ENCODE peak calls at places on chromosomes 5 and 9, in five cellular contexts. M is epithelial cell of esophagus, O is fibroblast of mammary gland, W is neural crest cell, H is uterus. E is an unnamed sample.
A peak's percentile ranks its signal among the peaks of the same experiment; 100 is the strongest.

GRCh38 chr5:96049398-96050272 is 88.0 kb upstream of the ELL2 start:
- DNase-seq in M (peak; percentile 88), O (peak; percentile 87), W (no peak), H (no peak), E (no peak)

GRCh38 chr5:142769251-142769792 is 855 bp upstream of the ARHGAP26 start:
- DNase-seq in M (no peak), O (no peak), W (no peak), H (no peak), E (no peak)

GRCh38 chr5:154713615-154714125 is 41.5 kb upstream of the LARP1 start:
- DNase-seq in M (peak; percentile 21), O (no peak), W (no peak), H (no peak), E (no peak)

GRCh38 chr9:103152473-103152872 is 157.3 kb downstream of the CYLC2 start:
- DNase-seq in M (peak; percentile 1), O (no peak), W (no peak), H (no peak), E (peak; percentile 10)

GRCh38 chr9:73219985-73220626 is 68.4 kb downstream of the ANXA1 start:
- DNase-seq in M (peak; percentile 95), O (peak; percentile 98), W (no peak), H (no peak), E (peak; percentile 91)

GRCh38 chr5:132779961-132780360 is 2.9 kb upstream of the SEPTIN8 start:
- DNase-seq in M (no peak), O (no peak), W (no peak), H (no peak), E (no peak)

GRCh38 chr9:135498381-135499126 is 1.9 kb upstream of the MRPS2 start:
- DNase-seq in M (no peak), O (no peak), W (no peak), H (no peak), E (no peak)

GRCh38 chr5:79235222-79235577 is 731 bp upstream of the JMY start:
- DNase-seq in M (peak; percentile 11), O (peak; percentile 55), W (no peak), H (no peak), E (peak; percentile 48)

GRCh38 chr5:72871358-72872024 is 55.0 kb downstream of the TNPO1 start:
- DNase-seq in M (peak; percentile 42), O (no peak), W (no peak), H (no peak), E (no peak)

GRCh38 chr5:93578179-93578812 is 2.7 kb downstream of the NR2F1-AS1 start:
- DNase-seq in M (peak; percentile 25), O (peak; percentile 57), W (no peak), H (peak; percentile 46), E (no peak)

GRCh38 chr5:153749941-153750340 is 259.5 kb downstream of the GRIA1 start:
- DNase-seq in M (no peak), O (peak; percentile 48), W (no peak), H (no peak), E (no peak)

GRCh38 chr9:113525831-113526230 is 62.3 kb downstream of the RGS3 start:
- DNase-seq in M (no peak), O (no peak), W (no peak), H (no peak), E (no peak)

DNA sequence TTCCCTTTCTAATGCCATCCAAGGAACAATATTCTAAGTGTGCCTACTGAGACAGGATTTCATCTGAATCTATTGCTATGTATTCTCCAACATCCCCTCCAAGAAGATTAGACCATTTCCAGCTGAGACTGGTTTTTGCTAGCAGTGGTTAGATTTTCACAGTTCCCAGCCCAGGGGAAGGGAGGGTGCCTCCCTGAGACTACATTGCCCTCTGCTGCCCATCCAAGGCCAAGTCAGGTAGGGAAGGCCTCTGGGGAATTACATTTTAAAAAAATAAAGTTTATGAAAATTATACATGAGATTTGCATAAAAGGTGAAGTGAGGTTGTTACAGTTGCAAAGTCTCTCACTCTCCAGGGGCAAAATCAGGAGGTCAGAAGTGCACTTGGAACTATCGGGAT is 28.0 kb upstream of the SYK start:
- DNase-seq in M (peak; percentile 34), O (no peak), W (no peak), H (no peak), E (peak; percentile 24)
- TF ChIP-seq CTCF in M (peak; percentile 61), O (peak; percentile 14), W (peak; percentile 62), H (no peak), E (peak; percentile 32)

GRCh38 chr5:172046613-172047012 is 40.2 kb upstream of the FBXW11 start:
- DNase-seq in M (no peak), O (no peak), W (no peak), H (no peak), E (no peak)
- TF ChIP-seq CTCF in M (no peak), O (no peak), W (no peak), H (no peak), E (no peak)

DNA sequence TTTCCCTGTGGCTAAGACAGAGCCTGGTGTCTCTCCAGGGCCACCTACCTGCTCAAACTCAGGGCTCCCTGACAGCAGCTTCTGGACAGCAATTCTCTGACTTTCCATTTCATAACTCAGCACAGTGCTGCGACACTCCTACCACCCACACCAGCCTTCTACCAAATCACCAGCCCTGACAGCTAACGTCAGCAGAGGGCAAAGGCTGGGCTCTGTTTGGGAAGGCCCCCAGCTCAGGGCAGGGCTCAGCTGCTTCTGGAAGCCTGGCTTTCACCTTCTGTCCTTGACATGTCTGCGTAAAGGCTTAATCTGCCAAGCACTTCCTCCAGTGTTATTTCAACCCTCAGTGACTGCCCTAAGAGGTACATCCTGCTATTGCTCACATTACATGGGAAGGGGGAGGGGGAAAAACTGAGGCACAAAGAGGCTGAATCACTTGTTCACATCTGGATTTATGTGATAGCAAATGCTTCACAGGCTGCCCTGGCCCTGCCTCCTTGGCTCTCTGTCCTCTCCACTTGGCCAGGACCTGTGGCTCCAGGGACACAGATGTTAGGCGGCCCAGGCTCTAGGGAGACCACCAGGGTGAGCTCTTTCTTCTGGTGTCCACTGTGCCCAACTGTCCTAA is 102.5 kb upstream of the PANK3 start:
- DNase-seq in M (peak; percentile 58), O (peak; percentile 80), W (no peak), H (peak; percentile 31), E (peak; percentile 17)
- TF ChIP-seq CTCF in M (no peak), O (no peak), W (no peak), H (no peak), E (no peak)

GRCh38 chr5:173408946-173409345 is 80.7 kb upstream of the STC2 start:
- DNase-seq in M (no peak), O (no peak), W (no peak), H (no peak), E (no peak)

GRCh38 chr5:173410459-173411233 is 82.4 kb upstream of the STC2 start:
- DNase-seq in M (no peak), O (no peak), W (no peak), H (no peak), E (no peak)

GRCh38 chr5:173412151-173412550 is 83.9 kb upstream of the STC2 start:
- DNase-seq in M (no peak), O (no peak), W (no peak), H (no peak), E (no peak)

GRCh38 chr5:173413476-173413982 is 85.3 kb upstream of the STC2 start:
- DNase-seq in M (no peak), O (no peak), W (no peak), H (no peak), E (no peak)

DNA sequence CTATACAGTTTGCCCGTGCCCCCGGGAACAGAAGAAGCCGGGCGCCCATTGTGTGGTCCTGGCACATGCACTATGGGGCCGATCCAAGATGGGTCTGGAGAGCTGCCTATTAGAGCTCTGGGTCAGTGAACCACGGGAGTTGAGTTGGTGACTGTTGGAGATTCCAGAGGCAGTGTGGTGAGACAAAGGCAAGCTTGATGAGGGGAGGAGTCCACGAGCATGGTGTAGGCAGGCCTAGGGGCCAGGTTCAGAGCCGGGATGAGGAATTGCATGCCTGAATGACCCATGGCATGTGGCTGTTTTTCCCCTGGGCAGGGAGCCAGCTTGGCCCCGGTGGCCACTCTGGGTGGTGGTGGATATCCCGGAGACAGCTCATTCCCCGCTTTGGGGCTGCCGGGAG is 84.4 kb upstream of the STC2 start:
- DNase-seq in M (no peak), O (no peak), W (no peak), H (no peak), E (no peak)
- TF ChIP-seq CTCF in M (no peak), O (no peak), W (no peak), H (no peak), E (no peak)

GRCh38 chr9:133528887-133529262 is 4.1 kb upstream of the MYMK start:
- DNase-seq in M (no peak), O (no peak), W (no peak), H (no peak), E (no peak)
- TF ChIP-seq CTCF in M (no peak), O (no peak), W (no peak), H (no peak), E (no peak)